ENCODE peak calls at places on chromosomes 4 and X, in five cellular contexts. R is CD4-positive, alpha-beta memory T cell; T is upper lobe of right lung; E is NCI-H2107; D is NCI-H1436 treated with DMSO at 0.1 percent for 48 hours. Q is an unnamed sample.

GRCh38 chr4:83780334-83780733 is 244.4 kb downstream of the GPAT3 start:
- DNase-seq in R (no peak), T (no peak), D (no peak), E (no peak), Q (no peak)

GRCh38 chrX:9420513-9420912 is 44.3 kb upstream of the TBL1X start:
- DNase-seq in E (no peak), R (no peak), D (no peak), T (no peak), Q (no peak)

GRCh38 chr4:7727727-7728126 is 211.9 kb downstream of the AFAP1 start:
- DNase-seq in D (no peak), E (no peak), R (no peak), T (no peak), Q (no peak)

GRCh38 chr4:80179637-80180161 is 17.6 kb upstream of the PRDM8 start:
- DNase-seq in R (no peak), D (no peak), T (no peak), E (no peak), Q (no peak)

GRCh38 chr4:149784018-149784417 is 31.6 kb downstream of the IQCM start:
- DNase-seq in D (no peak), R (no peak), T (no peak), E (no peak), Q (no peak)

GRCh38 chrX:120568047-120568446 is 7.3 kb upstream of the CUL4B start:
- DNase-seq in T (no peak), R (no peak), E (no peak), D (no peak), Q (no peak)

GRCh38 chr4:102439835-102440234 is 61.3 kb upstream of the NFKB1 start:
- DNase-seq in T (no peak), E (no peak), R (no peak), D (no peak), Q (no peak)

GRCh38 chrX:44873415-44874270 is 655 bp downstream of the KDM6A start:
- DNase-seq in R (peak; percentile 66), T (peak; percentile 76), D (no peak), E (no peak), Q (peak; percentile 81)

GRCh38 chrX:134619838-134620237 is 38.4 kb downstream of the PLAC1 start:
- DNase-seq in R (no peak), T (no peak), E (no peak), D (no peak), Q (no peak)

GRCh38 chr4:6325791-6326290 is 56.2 kb downstream of the WFS1 start:
- DNase-seq in R (no peak), T (no peak), D (no peak), E (no peak), Q (no peak)

GRCh38 chr4:2064276-2064991 is 5.3 kb downstream of the NAT8L start:
- DNase-seq in R (no peak), T (no peak), D (no peak), E (no peak), Q (no peak)

GRCh38 chr4:41360214-41360910 is 103.6 kb downstream of the UCHL1 start:
- DNase-seq in E (no peak), D (no peak), R (no peak), T (peak; percentile 91), Q (peak; percentile 85)

GRCh38 chr4:141375855-141376254 is 155.2 kb downstream of the ZNF330 start:
- DNase-seq in E (no peak), D (no peak), R (no peak), T (no peak), Q (no peak)

GRCh38 chrX:75156537-75156945 is 458 bp upstream of the ABCB7 start:
- DNase-seq in T (no peak), D (no peak), R (peak; percentile 15), E (no peak), Q (no peak)

GRCh38 chr4:109701566-109702399 is 1.5 kb downstream of the CASP6 start:
- DNase-seq in R (peak; percentile 12), D (no peak), E (no peak), T (no peak), Q (no peak)

GRCh38 chr4:76747613-76748012 is 150.3 kb downstream of the SOWAHB start:
- DNase-seq in T (no peak), D (no peak), E (no peak), R (no peak), Q (no peak)

GRCh38 chr4:168119100-168119499 is 26.8 kb downstream of the ANXA10 start:
- DNase-seq in T (no peak), E (no peak), R (no peak), D (no peak), Q (no peak)

GRCh38 chr4:152534541-152535231 is 1.2 kb downstream of the FBXW7 start:
- DNase-seq in R (peak; percentile 53), D (no peak), E (no peak), T (peak; percentile 83), Q (peak; percentile 90)

GRCh38 chr4:99180367-99181169 is 36.5 kb upstream of the ADH4 start:
- DNase-seq in E (no peak), D (no peak), R (no peak), T (no peak), Q (no peak)

GRCh38 chrX:19882066-19882775 is 5.2 kb downstream of the SH3KBP1 start:
- DNase-seq in T (no peak), R (no peak), D (no peak), E (no peak), Q (no peak)